ENCODE peak calls at places on chromosomes 16 and 17, in nine cellular contexts. Z is endodermal cell, R is Caco-2, C is A549, T is left lung, Y is OCI-LY7, K is lower lobe of right lung, N is sigmoid colon, S is AG09309. L is an unnamed sample.

GRCh38 chr16:12516621-12517309 is 286.9 kb downstream of the CPPED1 start:
- DNase-seq in Z (no peak), R (no peak), C (no peak), T (no peak), Y (no peak), K (no peak), N (no peak), S (no peak), L (no peak)

GRCh38 chr17:28402224-28402630 is 3.8 kb downstream of the SLC46A1 start:
- DNase-seq in Z (peak), R (peak), C (no peak), T (no peak), Y (no peak), K (no peak), N (no peak), S (no peak), L (no peak)

GRCh38 chr16:79066621-79067020 is 533.9 kb downstream of the MAF start:
- DNase-seq in Z (no peak), R (no peak), C (no peak), T (no peak), Y (no peak), K (no peak), N (no peak), S (no peak), L (no peak)

GRCh38 chr16:49474741-49475140 is 101.1 kb downstream of the C16orf78 start:
- DNase-seq in Z (peak), R (peak), C (no peak), T (peak), Y (no peak), K (peak), N (peak), S (no peak), L (no peak)

GRCh38 chr16:4214215-4214621 is 27.7 kb downstream of the SRL start:
- DNase-seq in Z (no peak), R (no peak), C (peak), T (no peak), Y (no peak), K (no peak), N (no peak), S (peak), L (peak)

GRCh38 chr16:24253192-24253591 is 2.9 kb upstream of the CACNG3 start:
- DNase-seq in Z (peak), R (peak), C (peak), T (no peak), Y (peak), K (no peak), N (no peak), S (no peak), L (peak)

GRCh38 chr16:85641776-85642176 is 28.7 kb downstream of the GSE1 start:
- DNase-seq in Z (no peak), R (no peak), C (no peak), T (peak), Y (no peak), K (no peak), N (peak), S (no peak), L (no peak)

GRCh38 chr17:32341141-32341856 is 674 bp downstream of the C17orf75 start:
- DNase-seq in Z (no peak), R (no peak), C (no peak), T (no peak), Y (peak), K (no peak), N (no peak), S (no peak), L (no peak)

GRCh38 chr17:50560931-50561750 is 626 bp downstream of the CACNA1G start:
- DNase-seq in Z (peak), R (no peak), C (no peak), T (peak), Y (no peak), K (no peak), N (no peak), S (no peak), L (no peak)

GRCh38 chr17:46001390-46002310 is 2.6 kb downstream of the STH start:
- DNase-seq in Z (no peak), R (no peak), C (no peak), T (no peak), Y (no peak), K (no peak), N (no peak), S (no peak), L (no peak)
- H3K4me3 ChIP-seq in Z (no peak), R (no peak), C (no peak), T (no peak), Y (no peak), K (no peak), N (no peak), S (no peak), L (no peak)

GRCh38 chr17:12853921-12854320 is 64.6 kb downstream of the ARHGAP44 start:
- DNase-seq in Z (peak), R (no peak), C (no peak), T (no peak), Y (no peak), K (no peak), N (no peak), S (no peak), L (no peak)
- TF ChIP-seq CTCF in Z (peak), R (no peak), C (no peak), T (no peak), Y (no peak), K (no peak), N (no peak), S (no peak), L (peak)

GRCh38 chr17:16988749-16989229 is 16.9 kb upstream of the TNFRSF13B start:
- DNase-seq in Z (no peak), R (no peak), C (no peak), T (no peak), Y (no peak), K (no peak), N (peak), S (no peak), L (peak)
- H3K4me3 ChIP-seq in Z (no peak), R (no peak), C (no peak), T (no peak), Y (peak), K (no peak), N (no peak), S (no peak), L (no peak)

DNA sequence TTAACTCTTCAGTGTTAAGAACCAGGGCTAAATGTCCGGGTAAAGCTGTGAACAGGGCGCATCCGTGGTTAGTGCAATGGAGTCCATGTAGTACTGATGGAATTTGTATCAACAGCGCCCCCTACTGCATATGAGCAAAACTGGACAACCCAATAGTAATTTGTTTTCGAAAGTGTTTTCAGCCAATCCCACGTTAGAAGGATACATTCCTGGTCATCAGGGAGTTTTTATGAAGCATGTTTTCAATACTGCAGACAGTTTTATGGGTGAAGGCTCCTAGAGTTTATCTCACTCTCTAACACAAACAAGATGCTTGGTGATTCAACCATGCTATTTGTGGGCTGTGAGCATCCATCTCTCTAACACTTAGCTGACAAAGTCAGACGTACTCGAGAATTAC is 46.6 kb upstream of the HNF1B start:
- DNase-seq in Z (peak), R (no peak), C (peak), T (no peak), Y (peak), K (no peak), N (no peak), S (peak), L (peak)
- TF ChIP-seq CTCF in Z (peak), R (peak), C (peak), T (peak), Y (peak), K (peak), N (no peak), S (peak), L (peak)

L was measured in cardiac fibroblast.